ENCODE peak calls at places on chromosomes 11 and 22, in five cellular contexts. R, D, S, M and E are unnamed samples. For H3K4me1, the result is how much of the 10 kb centered on the place peaks cover.

GRCh38 chr11:10666976-10667892 is 26.3 kb downstream of the IRAG1 start:
- DNase-seq in R (no peak), D (no peak), S (peak), M (no peak), E (no peak)

GRCh38 chr11:9060700-9061111 is 30.7 kb downstream of the SCUBE2 start:
- DNase-seq in R (no peak), D (no peak), S (no peak), M (no peak), E (no peak)

GRCh38 chr11:116691779-116692178 is 81.0 kb downstream of the BUD13 start:
- DNase-seq in R (peak), D (no peak), S (peak), M (peak), E (no peak)

GRCh38 chr11:104573431-104573830 is 324.8 kb downstream of the CASP12 start:
- DNase-seq in R (no peak), D (no peak), S (peak), M (no peak), E (no peak)

GRCh38 chr22:30921108-30921507 is 47.5 kb downstream of the MORC2 start:
- DNase-seq in R (no peak), D (no peak), S (no peak), M (no peak), E (no peak)

GRCh38 chr11:111535281-111535680 is 5.2 kb upstream of the LAYN start:
- DNase-seq in R (no peak), D (no peak), S (no peak), M (no peak), E (no peak)

GRCh38 chr11:2810401-2811205 is 75.0 kb downstream of the CDKN1C start:
- DNase-seq in R (peak), D (no peak), S (no peak), M (peak), E (no peak)

GRCh38 chr11:124402326-124402922 is 3.6 kb upstream of the OR8B3 start:
- DNase-seq in R (peak), D (peak), S (peak), M (no peak), E (peak)

GRCh38 chr11:123475478-123475877 is 45.4 kb downstream of the GRAMD1B start:
- DNase-seq in R (no peak), D (no peak), S (peak), M (no peak), E (no peak)

GRCh38 chr11:128695539-128696221 is 1.8 kb downstream of the FLI1 start:
- DNase-seq in R (no peak), D (no peak), S (no peak), M (peak), E (no peak)

GRCh38 chr11:88105952-88106351 is 69.3 kb downstream of the RAB38 start:
- DNase-seq in R (no peak), D (no peak), S (no peak), M (no peak), E (no peak)
- H3K4me1 ChIP-seq in R (under half), D (under half), S (under half), M (under half), E (under half)

DNA sequence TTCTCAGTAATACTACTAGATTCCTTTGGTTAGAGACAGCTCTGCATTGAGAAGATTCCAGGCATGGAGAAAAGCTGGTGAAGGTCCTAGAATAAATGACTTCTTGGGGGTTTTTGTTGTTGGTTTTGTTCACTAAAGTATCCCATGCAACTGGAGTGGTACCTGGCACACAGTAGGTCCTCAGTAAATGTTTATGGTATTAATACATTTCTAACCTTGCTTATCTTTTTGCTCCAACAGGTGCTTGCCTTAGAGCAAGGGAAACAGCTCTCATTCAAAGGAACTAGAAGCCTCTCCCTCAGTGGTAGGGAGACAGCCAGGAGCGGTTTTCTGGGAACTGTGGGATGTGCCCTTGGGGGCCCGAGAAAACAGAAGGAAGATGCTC is 1.8 kb downstream of the TMEM138 start:
- DNase-seq in R (no peak), D (no peak), S (no peak), M (no peak), E (no peak)
- H3K4me3 ChIP-seq in R (no peak), D (no peak), S (no peak), M (no peak), E (no peak)

GRCh38 chr11:12144306-12145174 is 34.1 kb downstream of the MICAL2 start:
- DNase-seq in R (no peak), D (no peak), S (no peak), M (peak), E (no peak)
- H3K4me1 ChIP-seq in R (under half), D (under half), S (under half), M (under half), E (half or more)

DNA sequence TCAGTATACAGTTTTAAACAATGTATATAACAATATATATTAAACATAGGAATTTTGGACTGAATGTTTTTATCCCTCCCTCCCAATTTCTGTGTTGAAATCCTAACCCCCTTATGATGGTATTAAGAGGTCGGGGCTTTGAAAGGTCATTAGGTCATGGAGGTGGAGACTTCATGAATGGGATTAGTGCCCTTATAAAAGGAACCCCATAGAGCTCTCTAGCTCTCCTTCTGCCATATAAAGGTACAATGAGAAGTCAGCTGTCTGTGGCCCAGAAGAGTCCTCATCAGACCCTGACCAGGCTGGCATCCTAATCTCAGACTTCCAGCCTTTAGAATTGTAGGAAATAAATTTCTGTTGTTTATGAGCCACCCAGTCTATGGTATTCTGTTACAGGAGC is 6.5 kb downstream of the NNMT start:
- DNase-seq in R (no peak), D (no peak), S (no peak), M (no peak), E (no peak)
- H3K4me3 ChIP-seq in R (no peak), D (peak), S (no peak), M (peak), E (peak)

GRCh38 chr11:75334976-75335375 is 16.5 kb downstream of the ARRB1 start:
- DNase-seq in R (no peak), D (no peak), S (no peak), M (no peak), E (no peak)

GRCh38 chr11:75334402-75334891 is 17.0 kb downstream of the ARRB1 start:
- DNase-seq in R (no peak), D (no peak), S (no peak), M (no peak), E (no peak)

GRCh38 chr11:75330279-75330678 is 21.2 kb downstream of the ARRB1 start:
- DNase-seq in R (no peak), D (no peak), S (peak), M (no peak), E (no peak)

GRCh38 chr11:75333807-75334140 is 17.7 kb downstream of the ARRB1 start:
- DNase-seq in R (no peak), D (no peak), S (no peak), M (no peak), E (no peak)

GRCh38 chr11:75333022-75333806 is 18.2 kb downstream of the ARRB1 start:
- DNase-seq in R (no peak), D (no peak), S (no peak), M (no peak), E (no peak)
- H3K4me1 ChIP-seq in R (under half), D (under half), S (under half), M (half or more), E (under half)